ENCODE peak calls at places on chromosomes 12 and 14, in seven cellular contexts. One of them, this sample, is unnamed.
A peak's percentile ranks its signal among the peaks of the same experiment; 100 is the strongest.

GRCh38 chr12:104566244-104566993 is 109.7 kb downstream of the CHST11 start:
- DNase-seq in mesothelial cell of epicardium: no peak
- DNase-seq in astrocyte of the spinal cord: no peak
- DNase-seq in tibial artery: no peak
- DNase-seq in coronary artery: no peak
- DNase-seq in AG04450: no peak
- DNase-seq in WTC11: no peak
- DNase-seq in this sample: no peak

GRCh38 chr12:12214201-12214600 is 52.6 kb downstream of the LRP6 start:
- DNase-seq in mesothelial cell of epicardium: no peak
- DNase-seq in astrocyte of the spinal cord: no peak
- DNase-seq in tibial artery: no peak
- DNase-seq in coronary artery: no peak
- DNase-seq in AG04450: no peak
- DNase-seq in WTC11: no peak
- DNase-seq in this sample: no peak

GRCh38 chr14:23434488-23435219 is 806 bp downstream of the MYH7 start:
- DNase-seq in mesothelial cell of epicardium: no peak
- DNase-seq in astrocyte of the spinal cord: no peak
- DNase-seq in tibial artery: peak; percentile 21
- DNase-seq in coronary artery: peak; percentile 50
- DNase-seq in AG04450: no peak
- DNase-seq in WTC11: no peak
- DNase-seq in this sample: no peak

GRCh38 chr14:97723834-97724770 is 926.9 kb downstream of the VRK1 start:
- DNase-seq in mesothelial cell of epicardium: no peak
- DNase-seq in astrocyte of the spinal cord: no peak
- DNase-seq in tibial artery: no peak
- DNase-seq in coronary artery: no peak
- DNase-seq in AG04450: no peak
- DNase-seq in WTC11: no peak
- DNase-seq in this sample: no peak

GRCh38 chr12:82625523-82625922 is 61.2 kb upstream of the TMTC2 start:
- DNase-seq in mesothelial cell of epicardium: no peak
- DNase-seq in astrocyte of the spinal cord: no peak
- DNase-seq in tibial artery: no peak
- DNase-seq in coronary artery: no peak
- DNase-seq in AG04450: no peak
- DNase-seq in WTC11: no peak
- DNase-seq in this sample: no peak

GRCh38 chr12:3307419-3307818 is 183.6 kb upstream of the PRMT8 start:
- DNase-seq in mesothelial cell of epicardium: no peak
- DNase-seq in astrocyte of the spinal cord: no peak
- DNase-seq in tibial artery: no peak
- DNase-seq in coronary artery: no peak
- DNase-seq in AG04450: no peak
- DNase-seq in WTC11: no peak
- DNase-seq in this sample: no peak

GRCh38 chr12:2820432-2820831 is 8.0 kb downstream of the ITFG2 start:
- DNase-seq in mesothelial cell of epicardium: no peak
- DNase-seq in astrocyte of the spinal cord: no peak
- DNase-seq in tibial artery: no peak
- DNase-seq in coronary artery: no peak
- DNase-seq in AG04450: no peak
- DNase-seq in WTC11: no peak
- DNase-seq in this sample: no peak

GRCh38 chr12:120352117-120352516 is 16.8 kb downstream of the MSI1 start:
- DNase-seq in mesothelial cell of epicardium: no peak
- DNase-seq in astrocyte of the spinal cord: peak; percentile 32
- DNase-seq in tibial artery: no peak
- DNase-seq in coronary artery: no peak
- DNase-seq in AG04450: no peak
- DNase-seq in WTC11: no peak
- DNase-seq in this sample: no peak

GRCh38 chr12:123912415-123913385 is 59.9 kb downstream of the CCDC92 start:
- DNase-seq in mesothelial cell of epicardium: no peak
- DNase-seq in astrocyte of the spinal cord: no peak
- DNase-seq in tibial artery: no peak
- DNase-seq in coronary artery: no peak
- DNase-seq in AG04450: no peak
- DNase-seq in WTC11: no peak
- DNase-seq in this sample: no peak

GRCh38 chr12:103823871-103824270 is 17.2 kb downstream of the NT5DC3 start:
- DNase-seq in mesothelial cell of epicardium: no peak
- DNase-seq in astrocyte of the spinal cord: no peak
- DNase-seq in tibial artery: no peak
- DNase-seq in coronary artery: no peak
- DNase-seq in AG04450: no peak
- DNase-seq in WTC11: no peak
- DNase-seq in this sample: no peak

GRCh38 chr14:61646366-61647101 is 48.8 kb upstream of the HIF1A start:
- DNase-seq in mesothelial cell of epicardium: no peak
- DNase-seq in astrocyte of the spinal cord: no peak
- DNase-seq in tibial artery: no peak
- DNase-seq in coronary artery: no peak
- DNase-seq in AG04450: no peak
- DNase-seq in WTC11: no peak
- DNase-seq in this sample: no peak

GRCh38 chr12:128164533-128164932 is 102.4 kb upstream of the TMEM132C start:
- DNase-seq in mesothelial cell of epicardium: no peak
- DNase-seq in astrocyte of the spinal cord: no peak
- DNase-seq in tibial artery: no peak
- DNase-seq in coronary artery: no peak
- DNase-seq in AG04450: no peak
- DNase-seq in WTC11: no peak
- DNase-seq in this sample: no peak

GRCh38 chr12:99810718-99811593 is 163.4 kb downstream of the GARIN6 start:
- DNase-seq in mesothelial cell of epicardium: no peak
- DNase-seq in astrocyte of the spinal cord: peak; percentile 24
- DNase-seq in tibial artery: no peak
- DNase-seq in coronary artery: no peak
- DNase-seq in AG04450: no peak
- DNase-seq in WTC11: no peak
- DNase-seq in this sample: no peak

GRCh38 chr14:39232554-39233415 is 930 bp upstream of the MIA2 start:
- DNase-seq in mesothelial cell of epicardium: no peak
- DNase-seq in astrocyte of the spinal cord: peak; percentile 77
- DNase-seq in tibial artery: no peak
- DNase-seq in coronary artery: no peak
- DNase-seq in AG04450: peak; percentile 44
- DNase-seq in WTC11: no peak
- DNase-seq in this sample: no peak

GRCh38 chr14:101595887-101596721 is 34.8 kb downstream of the DIO3 start:
- DNase-seq in mesothelial cell of epicardium: no peak
- DNase-seq in astrocyte of the spinal cord: no peak
- DNase-seq in tibial artery: no peak
- DNase-seq in coronary artery: peak; percentile 50
- DNase-seq in AG04450: no peak
- DNase-seq in WTC11: no peak
- DNase-seq in this sample: no peak

GRCh38 chr14:77063581-77064289 is 34.3 kb upstream of the CIPC start:
- DNase-seq in mesothelial cell of epicardium: no peak
- DNase-seq in astrocyte of the spinal cord: no peak
- DNase-seq in tibial artery: peak; percentile 45
- DNase-seq in coronary artery: no peak
- DNase-seq in AG04450: no peak
- DNase-seq in WTC11: no peak
- DNase-seq in this sample: no peak

DNA sequence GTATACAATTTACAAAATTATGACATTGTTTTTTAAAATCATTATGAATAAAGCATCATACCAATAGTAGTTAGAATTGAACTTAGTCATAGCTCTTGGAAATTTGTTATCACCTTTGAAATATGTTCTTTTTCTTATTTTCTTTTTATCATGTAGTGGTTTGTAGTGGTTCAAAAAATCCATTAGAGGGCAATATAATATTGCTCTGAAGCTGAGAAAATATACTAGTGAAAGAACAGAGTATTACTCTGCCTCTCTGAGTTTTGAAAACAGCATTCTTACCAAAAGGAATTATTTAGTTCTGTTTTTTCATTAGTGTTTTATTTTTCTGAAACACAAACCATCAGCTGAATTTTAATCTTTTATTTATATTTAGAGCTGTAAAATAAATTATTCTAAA is 76.2 kb downstream of the PDZRN4 start:
- DNase-seq in mesothelial cell of epicardium: no peak
- DNase-seq in astrocyte of the spinal cord: peak; percentile 12
- DNase-seq in tibial artery: no peak
- DNase-seq in coronary artery: no peak
- DNase-seq in AG04450: no peak
- DNase-seq in WTC11: no peak
- DNase-seq in this sample: no peak
- TF ChIP-seq CTCF in mesothelial cell of epicardium: peak; percentile 27
- TF ChIP-seq CTCF in astrocyte of the spinal cord: peak; percentile 36
- TF ChIP-seq CTCF in tibial artery: peak; percentile 42
- TF ChIP-seq CTCF in coronary artery: no peak
- TF ChIP-seq CTCF in AG04450: peak; percentile 41
- TF ChIP-seq CTCF in WTC11: no peak
- TF ChIP-seq CTCF in this sample: peak; percentile 56

GRCh38 chr12:66915312-66915904 is 236.5 kb upstream of the GRIP1 start:
- DNase-seq in mesothelial cell of epicardium: no peak
- DNase-seq in astrocyte of the spinal cord: no peak
- DNase-seq in tibial artery: no peak
- DNase-seq in coronary artery: no peak
- DNase-seq in AG04450: no peak
- DNase-seq in WTC11: no peak
- DNase-seq in this sample: no peak
- TF ChIP-seq CTCF in mesothelial cell of epicardium: no peak
- TF ChIP-seq CTCF in astrocyte of the spinal cord: no peak
- TF ChIP-seq CTCF in tibial artery: no peak
- TF ChIP-seq CTCF in coronary artery: no peak
- TF ChIP-seq CTCF in AG04450: no peak
- TF ChIP-seq CTCF in WTC11: no peak
- TF ChIP-seq CTCF in this sample: no peak

GRCh38 chr14:105480807-105481801 is 5.6 kb upstream of the CRIP1 start:
- DNase-seq in mesothelial cell of epicardium: peak; percentile 80
- DNase-seq in astrocyte of the spinal cord: peak; percentile 91
- DNase-seq in tibial artery: peak; percentile 97
- DNase-seq in coronary artery: peak; percentile 96
- DNase-seq in AG04450: peak; percentile 60
- DNase-seq in WTC11: peak; percentile 96
- DNase-seq in this sample: peak; percentile 92

GRCh38 chr14:105480165-105480564 is 5.5 kb downstream of the CRIP2 start:
- DNase-seq in mesothelial cell of epicardium: no peak
- DNase-seq in astrocyte of the spinal cord: no peak
- DNase-seq in tibial artery: peak; percentile 73
- DNase-seq in coronary artery: no peak
- DNase-seq in AG04450: no peak
- DNase-seq in WTC11: no peak
- DNase-seq in this sample: no peak

GRCh38 chr14:105482486-105483110 is 4.1 kb upstream of the CRIP1 start:
- DNase-seq in mesothelial cell of epicardium: no peak
- DNase-seq in astrocyte of the spinal cord: no peak
- DNase-seq in tibial artery: no peak
- DNase-seq in coronary artery: no peak
- DNase-seq in AG04450: no peak
- DNase-seq in WTC11: no peak
- DNase-seq in this sample: no peak

GRCh38 chr14:105483300-105484068 is 3.2 kb upstream of the CRIP1 start:
- DNase-seq in mesothelial cell of epicardium: no peak
- DNase-seq in astrocyte of the spinal cord: no peak
- DNase-seq in tibial artery: peak; percentile 95
- DNase-seq in coronary artery: peak; percentile 93
- DNase-seq in AG04450: no peak
- DNase-seq in WTC11: no peak
- DNase-seq in this sample: no peak

DNA sequence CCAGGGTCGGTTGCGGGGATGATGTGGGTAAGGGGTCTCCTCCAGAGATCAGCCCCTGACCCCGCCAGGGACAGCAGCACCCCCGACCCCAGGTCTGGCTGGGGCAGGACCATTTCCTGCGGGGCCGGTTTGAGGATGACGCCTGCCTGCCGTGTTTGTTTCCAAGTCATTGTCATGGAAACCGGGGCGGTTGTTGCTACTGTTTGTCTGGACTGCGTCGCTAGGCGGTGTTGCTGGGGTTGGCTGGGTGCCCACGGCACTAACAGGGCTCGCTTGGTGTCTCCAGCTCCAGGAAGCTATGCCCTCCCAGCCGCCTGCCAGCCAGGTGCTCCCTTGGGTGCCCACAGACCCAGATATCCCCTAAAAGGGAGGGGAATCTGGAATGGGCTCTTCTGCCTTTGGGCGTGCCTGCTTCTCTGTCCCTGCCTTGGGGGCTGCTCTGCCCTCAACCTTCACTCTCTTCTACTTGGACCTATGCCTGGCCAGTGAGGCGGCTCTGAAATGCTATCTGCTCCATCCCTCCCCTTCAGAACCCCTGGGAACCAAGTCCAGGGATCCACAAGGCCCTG is 4.7 kb upstream of the CRIP1 start:
- DNase-seq in mesothelial cell of epicardium: peak; percentile 87
- DNase-seq in astrocyte of the spinal cord: peak; percentile 97
- DNase-seq in tibial artery: peak; percentile 98
- DNase-seq in coronary artery: peak; percentile 99
- DNase-seq in AG04450: peak; percentile 87
- DNase-seq in WTC11: peak; percentile 84
- DNase-seq in this sample: peak; percentile 49
- TF ChIP-seq CTCF in mesothelial cell of epicardium: no peak
- TF ChIP-seq CTCF in astrocyte of the spinal cord: peak; percentile 30
- TF ChIP-seq CTCF in tibial artery: peak; percentile 14
- TF ChIP-seq CTCF in coronary artery: no peak
- TF ChIP-seq CTCF in AG04450: peak; percentile 27
- TF ChIP-seq CTCF in WTC11: no peak
- TF ChIP-seq CTCF in this sample: peak; percentile 12

GRCh38 chr12:116009805-116010204 is 267.7 kb downstream of the MED13L start:
- DNase-seq in mesothelial cell of epicardium: no peak
- DNase-seq in astrocyte of the spinal cord: no peak
- DNase-seq in tibial artery: no peak
- DNase-seq in coronary artery: no peak
- DNase-seq in AG04450: no peak
- DNase-seq in WTC11: no peak
- DNase-seq in this sample: no peak
- TF ChIP-seq CTCF in mesothelial cell of epicardium: peak; percentile 50
- TF ChIP-seq CTCF in astrocyte of the spinal cord: peak; percentile 47
- TF ChIP-seq CTCF in tibial artery: peak; percentile 19
- TF ChIP-seq CTCF in coronary artery: no peak
- TF ChIP-seq CTCF in AG04450: peak; percentile 36
- TF ChIP-seq CTCF in WTC11: peak; percentile 43
- TF ChIP-seq CTCF in this sample: peak; percentile 42

DNA sequence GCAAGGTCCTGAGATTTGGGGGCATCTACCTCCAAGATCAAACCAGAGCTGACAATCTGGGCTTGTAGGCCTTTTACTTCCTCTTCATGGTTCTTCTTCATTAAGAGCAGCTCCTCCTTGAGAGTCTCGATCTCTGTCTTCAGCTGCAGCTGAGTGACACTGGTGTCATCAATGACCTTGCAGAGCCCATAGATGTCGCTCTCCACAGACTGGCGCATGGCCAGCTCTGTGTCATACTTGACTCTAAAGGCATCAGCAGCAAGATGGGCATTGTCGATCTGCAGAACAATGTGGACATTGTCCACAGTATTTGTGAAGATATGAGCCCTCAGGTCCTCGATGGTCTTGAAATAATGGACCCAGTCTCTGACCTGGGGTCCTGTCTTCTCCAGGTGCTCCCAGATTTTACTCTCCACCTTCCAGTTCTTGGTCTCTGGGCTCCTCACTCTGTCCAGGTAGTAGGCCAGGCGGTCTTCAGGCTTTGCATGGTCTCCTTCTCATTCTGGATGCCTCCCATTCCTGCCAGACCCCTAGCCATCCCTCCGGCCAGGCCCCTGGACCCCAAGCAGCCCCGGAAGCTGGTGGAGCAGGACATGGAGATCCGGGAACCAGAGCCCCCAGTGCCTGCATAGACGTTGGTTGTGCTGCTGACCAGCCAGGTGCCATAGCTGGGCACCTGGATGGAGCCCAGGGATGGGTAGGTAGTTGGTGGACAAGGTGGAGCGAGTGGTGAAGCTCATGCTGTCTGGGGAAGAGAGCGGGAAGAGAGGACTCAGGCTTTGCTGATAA is 141.0 kb downstream of the MSRB3 start:
- DNase-seq in mesothelial cell of epicardium: no peak
- DNase-seq in astrocyte of the spinal cord: no peak
- DNase-seq in tibial artery: no peak
- DNase-seq in coronary artery: no peak
- DNase-seq in AG04450: no peak
- DNase-seq in WTC11: no peak
- DNase-seq in this sample: no peak
- TF ChIP-seq CTCF in mesothelial cell of epicardium: no peak
- TF ChIP-seq CTCF in astrocyte of the spinal cord: no peak
- TF ChIP-seq CTCF in tibial artery: no peak
- TF ChIP-seq CTCF in coronary artery: no peak
- TF ChIP-seq CTCF in AG04450: no peak
- TF ChIP-seq CTCF in WTC11: no peak
- TF ChIP-seq CTCF in this sample: no peak

This sample was measured in progenitor cell of endocrine pancreas.